ENCODE peak calls at places on chromosome 11, in eight cellular contexts. X is BJ; O is astrocyte of the spinal cord; K is CD8-positive, alpha-beta T cell; L is thyroid gland; F is choroid plexus epithelial cell; N is SJSA1; Y is pancreas. Q is an unnamed sample.

GRCh38 chr11:15575409-15575808 is 460.7 kb downstream of the INSC start:
- DNase-seq in K (no peak), X (no peak), F (no peak), N (no peak), Y (no peak), L (no peak), O (no peak), Q (no peak)

GRCh38 chr11:75667268-75667830 is 1.5 kb downstream of the MAP6 start:
- DNase-seq in F (no peak), N (no peak), L (peak), O (no peak), K (no peak), Y (no peak), X (no peak), Q (no peak)

GRCh38 chr11:58675344-58676155 is 53.1 kb downstream of the CNTF start:
- DNase-seq in Y (peak), F (peak), O (peak), L (peak), X (no peak), K (peak), N (peak), Q (peak)

GRCh38 chr11:96155627-96156378 is 187.2 kb downstream of the MAML2 start:
- DNase-seq in L (peak), O (peak), X (peak), F (peak), Y (peak), K (no peak), N (peak), Q (peak)

GRCh38 chr11:1387961-1388762 is 1.6 kb upstream of the BRSK2 start:
- DNase-seq in L (no peak), N (no peak), Y (peak), F (no peak), K (no peak), X (no peak), O (no peak), Q (no peak)

GRCh38 chr11:91293119-91293518 is 931.5 kb upstream of the FAT3 start:
- DNase-seq in N (no peak), F (no peak), K (no peak), Y (no peak), L (no peak), X (no peak), O (no peak), Q (no peak)

GRCh38 chr11:78476066-78476465 is 58.4 kb upstream of the GAB2 start:
- DNase-seq in L (no peak), Y (no peak), O (peak), X (no peak), F (peak), N (no peak), K (no peak), Q (peak)

GRCh38 chr11:8201524-8202365 is 32.9 kb upstream of the RIC3 start:
- DNase-seq in O (no peak), F (no peak), Y (no peak), L (no peak), X (no peak), K (no peak), N (no peak), Q (no peak)

GRCh38 chr11:110086892-110087309 is 6.3 kb upstream of the ZC3H12C start:
- DNase-seq in O (no peak), X (no peak), N (no peak), F (peak), Y (peak), K (no peak), L (no peak), Q (peak)

GRCh38 chr11:69923641-69924307 is 104.6 kb upstream of the FGF3 start:
- DNase-seq in Y (no peak), N (no peak), O (no peak), L (no peak), K (no peak), F (no peak), X (no peak), Q (no peak)

GRCh38 chr11:75311858-75312288 is 39.6 kb downstream of the ARRB1 start:
- DNase-seq in F (peak), Y (peak), O (peak), K (no peak), N (no peak), X (no peak), L (peak), Q (peak)

GRCh38 chr11:16607675-16608644 is 130.5 kb upstream of the C11orf58 start:
- DNase-seq in F (no peak), N (peak), K (no peak), L (peak), Y (peak), X (no peak), O (peak), Q (peak)

GRCh38 chr11:63858628-63859550 is 20.0 kb downstream of the MARK2 start:
- DNase-seq in O (peak), L (peak), K (no peak), N (no peak), Y (no peak), X (no peak), F (peak), Q (peak)

GRCh38 chr11:44985721-44986120 is 35.0 kb upstream of the TP53I11 start:
- DNase-seq in Y (no peak), L (no peak), X (no peak), O (no peak), N (peak), K (no peak), F (no peak), Q (no peak)

GRCh38 chr11:95108159-95108611 is 18.5 kb downstream of the ENDOD1 start:
- DNase-seq in Y (no peak), K (no peak), N (no peak), F (peak), L (peak), X (no peak), O (peak), Q (peak)

GRCh38 chr11:34629711-34630110 is 8.8 kb downstream of the EHF start:
- DNase-seq in L (no peak), Y (no peak), O (no peak), X (no peak), F (no peak), K (no peak), N (no peak), Q (no peak)

GRCh38 chr11:70176940-70177689 is 26.0 kb upstream of the FADD start:
- DNase-seq in O (no peak), F (peak), K (no peak), X (no peak), Y (no peak), L (no peak), N (peak), Q (no peak)

GRCh38 chr11:67996622-67997459 is 7.1 kb downstream of the UNC93B1 start:
- DNase-seq in K (no peak), L (peak), Y (peak), N (peak), F (peak), O (no peak), X (no peak), Q (peak)

GRCh38 chr11:120798854-120799253 is 225.0 kb upstream of the TBCEL start:
- DNase-seq in F (no peak), O (peak), L (no peak), X (no peak), N (no peak), K (no peak), Y (no peak), Q (no peak)

GRCh38 chr11:72758690-72759389 is 6.6 kb upstream of the ARAP1 start:
- DNase-seq in O (peak), F (peak), Y (no peak), N (peak), L (peak), X (no peak), K (no peak), Q (no peak)

GRCh38 chr11:9831122-9831521 is 167.2 kb downstream of the SWAP70 start:
- DNase-seq in Y (no peak), N (no peak), F (no peak), O (no peak), X (no peak), K (no peak), L (no peak), Q (no peak)

GRCh38 chr11:32566527-32566926 is 17.1 kb upstream of the EIF3M start:
- DNase-seq in Y (no peak), L (no peak), O (no peak), X (no peak), F (peak), N (no peak), K (no peak), Q (no peak)

GRCh38 chr11:6812391-6813005 is 13.0 kb upstream of the OR6A2 start:
- DNase-seq in F (peak), Y (no peak), N (no peak), X (no peak), O (peak), K (peak), L (no peak), Q (peak)

GRCh38 chr11:68399916-68400315 is 60.6 kb upstream of the PPP6R3 start:
- DNase-seq in F (no peak), L (peak), X (no peak), K (no peak), N (no peak), O (no peak), Y (no peak), Q (no peak)

GRCh38 chr11:23866641-23867040 is 630.2 kb upstream of the LUZP2 start:
- DNase-seq in O (peak), Y (no peak), F (no peak), K (no peak), X (no peak), N (no peak), L (no peak), Q (no peak)

GRCh38 chr11:115504279-115505158 is at the start of gene CADM1:
- DNase-seq in O (peak), X (peak), L (peak), F (peak), Y (peak), N (peak), K (peak), Q (peak)

GRCh38 chr11:115505165-115505564 is 950 bp upstream of the CADM1 start:
- DNase-seq in L (peak), O (no peak), K (no peak), Y (no peak), N (no peak), X (no peak), F (no peak), Q (no peak)

GRCh38 chr11:115503083-115503885 is 931 bp downstream of the CADM1 start:
- DNase-seq in N (peak), O (peak), L (peak), F (peak), K (peak), X (peak), Y (peak), Q (peak)

GRCh38 chr11:115502636-115503082 is 1.6 kb downstream of the CADM1 start:
- DNase-seq in X (no peak), O (no peak), F (no peak), N (no peak), Y (peak), K (no peak), L (no peak), Q (no peak)

DNA sequence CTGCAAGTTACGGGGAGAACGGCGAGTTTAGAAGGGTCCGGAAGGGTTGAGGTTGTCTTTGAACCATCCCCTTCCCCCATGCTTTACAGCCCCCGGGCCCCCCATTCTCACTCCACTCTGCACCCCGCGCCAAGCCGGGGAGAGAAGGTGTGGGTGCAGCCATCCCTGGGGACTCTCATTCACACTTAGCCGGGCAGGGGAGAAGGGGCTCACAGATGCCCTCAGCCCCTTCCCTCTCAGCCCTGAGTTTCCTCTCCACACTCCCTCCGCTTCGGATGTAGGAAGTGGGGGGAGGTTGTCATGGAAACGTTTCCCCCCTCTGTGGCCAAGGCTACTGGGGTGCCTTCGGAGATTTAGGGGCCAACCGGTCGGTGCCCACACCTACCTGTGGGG is 333 bp downstream of the CADM1 start:
- DNase-seq in Y (no peak), X (no peak), N (no peak), O (no peak), F (no peak), L (no peak), K (no peak), Q (no peak)
- H3K4me3 ChIP-seq in Y (peak), X (peak), N (peak), O (peak), F (peak), L (peak), K (peak), Q (peak)

GRCh38 chr11:12086271-12087074 is 23.9 kb upstream of the MICAL2 start:
- DNase-seq in X (peak), Y (no peak), L (peak), F (peak), K (no peak), N (peak), O (peak), Q (peak)
- H3K4me3 ChIP-seq in X (peak), Y (no peak), L (no peak), F (peak), K (no peak), N (peak), O (peak), Q (no peak)

GRCh38 chr11:118690553-118691304 is 11.3 kb upstream of the TREH start:
- DNase-seq in L (no peak), Y (no peak), F (no peak), N (no peak), O (no peak), K (no peak), X (no peak), Q (no peak)

GRCh38 chr11:118689503-118689851 is 10.0 kb upstream of the TREH start:
- DNase-seq in F (no peak), L (no peak), N (no peak), Y (no peak), X (no peak), K (no peak), O (no peak), Q (peak)

GRCh38 chr11:118688851-118689502 is 9.5 kb upstream of the TREH start:
- DNase-seq in Y (no peak), L (no peak), K (no peak), N (no peak), X (no peak), O (no peak), F (no peak), Q (no peak)

GRCh38 chr11:118687906-118688305 is 8.5 kb upstream of the TREH start:
- DNase-seq in O (no peak), K (no peak), L (no peak), X (no peak), Y (no peak), N (no peak), F (no peak), Q (no peak)

GRCh38 chr11:118689852-118690552 is 10.6 kb upstream of the TREH start:
- DNase-seq in K (peak), Y (peak), X (peak), L (peak), N (peak), F (peak), O (peak), Q (peak)
- H3K4me3 ChIP-seq in K (peak), Y (peak), X (peak), L (no peak), N (peak), F (peak), O (peak), Q (peak)

GRCh38 chr11:66316849-66317251 is at the start of gene CD248:
- DNase-seq in F (peak), O (peak), X (no peak), K (no peak), Y (no peak), N (peak), L (peak), Q (peak)

GRCh38 chr11:66315921-66316811 is 678 bp downstream of the CD248 start:
- DNase-seq in X (no peak), L (no peak), Y (no peak), O (no peak), K (no peak), N (peak), F (no peak), Q (no peak)

GRCh38 chr11:66317766-66318575 is 1.1 kb upstream of the CD248 start:
- DNase-seq in Y (no peak), L (peak), K (peak), O (peak), N (peak), F (peak), X (no peak), Q (no peak)

GRCh38 chr11:66318576-66318970 is 1.7 kb upstream of the CD248 start:
- DNase-seq in F (no peak), K (no peak), Y (no peak), N (no peak), X (no peak), L (no peak), O (no peak), Q (no peak)

GRCh38 chr11:66317322-66317765 is 500 bp upstream of the CD248 start:
- DNase-seq in X (no peak), F (peak), N (peak), Y (no peak), O (no peak), K (no peak), L (peak), Q (peak)
- H3K4me3 ChIP-seq in X (peak), F (peak), N (peak), Y (no peak), O (no peak), K (peak), L (no peak), Q (no peak)

DNA sequence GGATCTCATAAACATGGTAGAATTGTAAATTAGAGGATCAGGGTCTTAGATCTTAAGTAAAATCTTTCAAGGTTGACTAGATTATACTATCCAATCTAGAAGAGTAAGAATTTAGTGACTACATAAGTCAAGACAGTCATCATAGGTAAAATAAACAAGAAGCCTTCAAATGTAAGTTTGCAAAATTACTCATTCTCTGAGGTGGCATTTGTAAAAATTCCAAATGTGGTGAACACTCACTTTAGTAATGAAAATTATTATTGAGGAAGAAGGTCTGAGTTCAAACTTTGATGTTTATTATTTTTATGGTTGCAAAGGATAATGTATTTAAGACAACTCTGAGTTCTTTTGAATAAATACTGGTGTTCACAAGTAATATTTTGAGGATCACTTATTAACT is 4.6 kb downstream of the HYLS1 start:
- DNase-seq in K (no peak), L (no peak), O (peak), X (no peak), Y (no peak), N (no peak), F (no peak), Q (peak)
- H3K4me3 ChIP-seq in K (no peak), L (no peak), O (no peak), X (no peak), Y (no peak), N (no peak), F (no peak), Q (no peak)